ENCODE peak calls at places on chromosomes 3 and 15, in five cellular contexts. Y is Kasumi-1; C is stimulated activated CD8-positive, alpha-beta memory T cell treated with anti-CD3 and anti-CD28 coated beads, Interleukin-7, amount 100 ng/mL, for 48 hours; T is memory B cell; J is activated gamma-delta T cell treated with Interleukin-2 at 50 U/mL for 16 hours. S is an unnamed sample.

GRCh38 chr15:40320931-40321371 is 2.5 kb upstream of the INAFM2 start:
- DNase-seq in Y (peak), J (peak), C (no peak), T (peak), S (peak)

GRCh38 chr15:68378595-68378994 is 53.4 kb downstream of the ITGA11 start:
- DNase-seq in T (no peak), Y (no peak), J (no peak), C (no peak), S (no peak)

GRCh38 chr3:161096771-161097367 is 8.3 kb downstream of the B3GALNT1 start:
- DNase-seq in C (no peak), J (peak), Y (no peak), T (no peak), S (no peak)

GRCh38 chr15:98967916-98968315 is 39.7 kb downstream of the PGPEP1L start:
- DNase-seq in Y (no peak), C (no peak), T (no peak), J (no peak), S (no peak)

GRCh38 chr15:34182942-34183341 is 27.0 kb downstream of the KATNBL1 start:
- DNase-seq in J (no peak), C (no peak), Y (no peak), T (no peak), S (no peak)

GRCh38 chr3:192482809-192483208 is 244.5 kb downstream of the FGF12 start:
- DNase-seq in T (no peak), Y (no peak), J (no peak), C (no peak), S (no peak)

GRCh38 chr3:190486201-190486865 is 27.6 kb upstream of the IL1RAP start:
- DNase-seq in Y (peak), T (no peak), J (no peak), C (no peak), S (no peak)

GRCh38 chr3:195542261-195542660 is 864 bp downstream of the PPP1R2 start:
- DNase-seq in Y (peak), J (no peak), T (peak), C (no peak), S (no peak)

GRCh38 chr3:141426404-141427034 is 58.2 kb downstream of the ZBTB38 start:
- DNase-seq in Y (peak), J (no peak), T (no peak), C (no peak), S (peak)

GRCh38 chr3:119898478-119899177 is 116.7 kb downstream of the NR1I2 start:
- DNase-seq in J (no peak), C (no peak), Y (no peak), T (no peak), S (no peak)

GRCh38 chr15:65033659-65034269 is 4.3 kb upstream of the MTFMT start:
- DNase-seq in J (no peak), Y (peak), T (peak), C (no peak), S (no peak)

GRCh38 chr3:40463579-40463978 is 6.4 kb downstream of the RPL14 start:
- DNase-seq in J (no peak), Y (no peak), T (no peak), C (no peak), S (no peak)

GRCh38 chr3:158167737-158168469 is 58.0 kb downstream of the RSRC1 start:
- DNase-seq in J (peak), C (no peak), T (no peak), Y (peak), S (no peak)

GRCh38 chr3:37601832-37602231 is 259.8 kb upstream of the CTDSPL start:
- DNase-seq in J (no peak), T (no peak), Y (no peak), C (no peak), S (no peak)

GRCh38 chr3:11514191-11514770 is 129.4 kb downstream of the VGLL4 start:
- DNase-seq in C (no peak), T (no peak), Y (peak), J (no peak), S (peak)

GRCh38 chr3:66722675-66723074 is 221.9 kb upstream of the LRIG1 start:
- DNase-seq in T (no peak), Y (no peak), J (no peak), C (no peak), S (no peak)

GRCh38 chr3:97994328-97994945 is 22.2 kb upstream of the RIOX2 start:
- DNase-seq in Y (no peak), T (no peak), C (no peak), J (no peak), S (no peak)

GRCh38 chr3:195094211-195094921 is 176.6 kb downstream of the XXYLT1 start:
- DNase-seq in T (peak), C (no peak), J (no peak), Y (peak), S (no peak)

GRCh38 chr3:80087769-80088168 is 320.0 kb upstream of the ROBO1 start:
- DNase-seq in Y (no peak), T (no peak), C (no peak), J (no peak), S (no peak)

GRCh38 chr3:119700269-119700919 is 2.4 kb upstream of the CFAP91 start:
- DNase-seq in T (peak), J (no peak), Y (peak), C (no peak), S (peak)

GRCh38 chr15:75785771-75786563 is 57.3 kb upstream of the UBE2Q2 start:
- DNase-seq in T (no peak), Y (no peak), C (no peak), J (no peak), S (no peak)

GRCh38 chr3:188948658-188949400 is 222.9 kb upstream of the TPRG1 start:
- DNase-seq in J (no peak), T (no peak), Y (peak), C (no peak), S (no peak)

GRCh38 chr3:114829786-114830185 is 317.3 kb downstream of the ZBTB20 start:
- DNase-seq in J (no peak), T (no peak), C (no peak), Y (no peak), S (no peak)

GRCh38 chr3:165162883-165163282 is 33.3 kb downstream of the SLITRK3 start:
- DNase-seq in J (no peak), C (no peak), T (no peak), Y (no peak), S (no peak)

GRCh38 chr3:19808834-19809233 is 125.2 kb downstream of the EFHB start:
- DNase-seq in J (no peak), C (no peak), Y (no peak), T (no peak), S (no peak)

GRCh38 chr3:151117044-151117443 is 31.6 kb downstream of the MED12L start:
- DNase-seq in J (no peak), Y (no peak), C (no peak), T (no peak), S (no peak)

GRCh38 chr3:123791417-123791816 is 92.7 kb downstream of the MYLK start:
- DNase-seq in C (no peak), T (no peak), Y (no peak), J (no peak), S (no peak)

GRCh38 chr15:69119016-69119415 is 41.4 kb upstream of the GLCE start:
- DNase-seq in T (no peak), C (no peak), Y (no peak), J (no peak), S (no peak)

GRCh38 chr3:10469406-10470119 is 35.8 kb downstream of the ATP2B2 start:
- DNase-seq in C (no peak), J (no peak), T (no peak), Y (no peak), S (no peak)

GRCh38 chr3:133610031-133610430 is 36.5 kb downstream of the CDV3 start:
- DNase-seq in T (no peak), Y (no peak), C (no peak), J (no peak), S (no peak)

GRCh38 chr15:66715736-66716667 is 14.0 kb downstream of the SMAD6 start:
- DNase-seq in C (no peak), Y (no peak), J (no peak), T (no peak), S (no peak)

GRCh38 chr15:40871749-40872617 is 2.1 kb downstream of the RHOV start:
- DNase-seq in J (no peak), C (no peak), Y (no peak), T (no peak), S (peak)

GRCh38 chr3:171256445-171257250 is 203.6 kb downstream of the TNIK start:
- DNase-seq in J (no peak), C (no peak), T (no peak), Y (no peak), S (no peak)

GRCh38 chr3:62109534-62109933 is 263.8 kb downstream of the FEZF2 start:
- DNase-seq in T (no peak), J (no peak), Y (peak), C (no peak), S (no peak)

GRCh38 chr3:193157051-193157450 is 84.0 kb upstream of the PLAAT1 start:
- DNase-seq in J (no peak), T (no peak), C (no peak), Y (no peak), S (no peak)

S was measured in lung.